ENCODE peak calls at places on chromosomes 6 and 20, in seven cellular contexts. N is 8988T, D is HL-60, R is posterior vena cava, E is heart right ventricle, T is heart left ventricle, M is iPS-NIHi11. X is an unnamed sample.

GRCh38 chr20:44748005-44748370 is 2.3 kb downstream of the KCNK15 start:
- DNase-seq in N (no peak), D (no peak), R (no peak), E (no peak), T (no peak), M (no peak), X (no peak)

GRCh38 chr20:35738410-35739179 is 3.5 kb downstream of the RBM39 start:
- DNase-seq in N (no peak), D (no peak), R (no peak), E (no peak), T (no peak), M (no peak), X (no peak)

GRCh38 chr6:22829070-22829469 is 259.7 kb downstream of the HDGFL1 start:
- DNase-seq in N (no peak), D (no peak), R (no peak), E (no peak), T (no peak), M (no peak), X (no peak)

GRCh38 chr6:151358475-151358874 is 32.9 kb downstream of the ZBTB2 start:
- DNase-seq in N (no peak), D (no peak), R (no peak), E (no peak), T (no peak), M (no peak), X (no peak)

GRCh38 chr6:92810913-92811312 is 608.4 kb downstream of the EPHA7 start:
- DNase-seq in N (no peak), D (peak), R (no peak), E (no peak), T (no peak), M (peak), X (peak)

GRCh38 chr6:111663692-111664564 is 58.2 kb upstream of the TRAF3IP2 start:
- DNase-seq in N (no peak), D (no peak), R (peak), E (peak), T (peak), M (peak), X (peak)

GRCh38 chr6:39941820-39942219 is 7.6 kb upstream of the MOCS1 start:
- DNase-seq in N (no peak), D (no peak), R (no peak), E (no peak), T (no peak), M (no peak), X (no peak)

GRCh38 chr6:30006170-30007131 is 54.6 kb upstream of the POLR1H start:
- DNase-seq in N (no peak), D (no peak), R (peak), E (peak), T (peak), M (peak), X (no peak)

GRCh38 chr6:151891524-151891923 is 84.0 kb downstream of the ESR1 start:
- DNase-seq in N (no peak), D (no peak), R (no peak), E (no peak), T (no peak), M (no peak), X (no peak)

GRCh38 chr6:3260772-3261517 is 2.2 kb downstream of the PSMG4 start:
- DNase-seq in N (no peak), D (no peak), R (no peak), E (no peak), T (no peak), M (no peak), X (peak)

GRCh38 chr6:157989541-157990289 is 8.1 kb downstream of the SYNJ2 start:
- DNase-seq in N (no peak), D (no peak), R (peak), E (peak), T (peak), M (no peak), X (peak)

GRCh38 chr6:17831135-17831534 is 124.4 kb upstream of the NUP153 start:
- DNase-seq in N (no peak), D (no peak), R (no peak), E (peak), T (peak), M (no peak), X (peak)

GRCh38 chr6:168377481-168377850 is 57.9 kb upstream of the DACT2 start:
- DNase-seq in N (no peak), D (no peak), R (peak), E (peak), T (peak), M (no peak), X (no peak)

GRCh38 chr6:121857551-121857950 is 422.1 kb downstream of the GJA1 start:
- DNase-seq in N (no peak), D (no peak), R (no peak), E (no peak), T (no peak), M (no peak), X (peak)

GRCh38 chr20:44331201-44331600 is 5.6 kb upstream of the R3HDML start:
- DNase-seq in N (no peak), D (no peak), R (no peak), E (no peak), T (no peak), M (no peak), X (no peak)

GRCh38 chr6:170067257-170067656 is 223.6 kb downstream of the DLL1 start:
- DNase-seq in N (peak), D (no peak), R (peak), E (peak), T (no peak), M (no peak), X (peak)

GRCh38 chr6:31575335-31575901 is at the start of gene TNF:
- DNase-seq in N (no peak), D (peak), R (peak), E (peak), T (peak), M (no peak), X (no peak)

GRCh38 chr6:131948692-131949614 is 2.2 kb downstream of the CCN2 start:
- DNase-seq in N (no peak), D (no peak), R (peak), E (peak), T (peak), M (no peak), X (peak)

GRCh38 chr6:52663120-52663934 is 7.6 kb upstream of the TMEM14A start:
- DNase-seq in N (no peak), D (peak), R (no peak), E (peak), T (no peak), M (peak), X (peak)

GRCh38 chr20:59560588-59561227 is 43.6 kb upstream of the PHACTR3 start:
- DNase-seq in N (no peak), D (no peak), R (no peak), E (no peak), T (no peak), M (peak), X (peak)

GRCh38 chr20:3786126-3786484 is 435 bp downstream of the CENPB start:
- DNase-seq in N (peak), D (no peak), R (peak), E (peak), T (peak), M (peak), X (peak)

GRCh38 chr6:107957165-107957908 is 671 bp downstream of the SEC63 start:
- DNase-seq in N (peak), D (peak), R (peak), E (peak), T (peak), M (peak), X (peak)

GRCh38 chr6:68139130-68139529 is 496.0 kb upstream of the ADGRB3 start:
- DNase-seq in N (no peak), D (no peak), R (no peak), E (no peak), T (no peak), M (peak), X (no peak)

GRCh38 chr20:36082516-36082915 is 72.0 kb upstream of the EPB41L1 start:
- DNase-seq in N (no peak), D (no peak), R (no peak), E (no peak), T (no peak), M (no peak), X (no peak)

GRCh38 chr20:4483961-4484360 is 237.7 kb upstream of the PRND start:
- DNase-seq in N (no peak), D (no peak), R (no peak), E (no peak), T (no peak), M (no peak), X (no peak)

GRCh38 chr20:47717421-47717820 is 67.9 kb downstream of the SULF2 start:
- DNase-seq in N (no peak), D (no peak), R (no peak), E (no peak), T (no peak), M (no peak), X (no peak)

GRCh38 chr6:75946146-75946831 is 126.2 kb downstream of the IMPG1 start:
- DNase-seq in N (no peak), D (no peak), R (no peak), E (no peak), T (no peak), M (no peak), X (no peak)

GRCh38 chr20:57476073-57476526 is 48.8 kb downstream of the CTCFL start:
- DNase-seq in N (no peak), D (peak), R (peak), E (no peak), T (no peak), M (no peak), X (no peak)

GRCh38 chr6:22231616-22232015 is 65.2 kb downstream of the PRL start:
- DNase-seq in N (no peak), D (no peak), R (no peak), E (no peak), T (no peak), M (no peak), X (no peak)

GRCh38 chr6:34079899-34080298 is 66.0 kb downstream of the GRM4 start:
- DNase-seq in N (no peak), D (no peak), R (no peak), E (no peak), T (no peak), M (no peak), X (no peak)

GRCh38 chr20:5788385-5788895 is 38.2 kb downstream of the SHLD1 start:
- DNase-seq in N (peak), D (peak), R (peak), E (peak), T (peak), M (peak), X (peak)

GRCh38 chr6:44257007-44257752 is at the start of gene SLC35B2:
- DNase-seq in N (no peak), D (peak), R (peak), E (peak), T (peak), M (peak), X (peak)

GRCh38 chr6:144156991-144157390 is 6.7 kb downstream of the STX11 start:
- DNase-seq in N (no peak), D (no peak), R (no peak), E (no peak), T (no peak), M (no peak), X (no peak)

GRCh38 chr20:2760381-2761305 is 39.8 kb downstream of the CPXM1 start:
- DNase-seq in N (no peak), D (no peak), R (no peak), E (no peak), T (no peak), M (no peak), X (no peak)

GRCh38 chr6:84847349-84848160 is 83.2 kb upstream of the TBX18 start:
- DNase-seq in N (no peak), D (no peak), R (no peak), E (no peak), T (no peak), M (no peak), X (peak)

GRCh38 chr6:105795913-105796517 is 290.1 kb upstream of the PRDM1 start:
- DNase-seq in N (no peak), D (no peak), R (no peak), E (no peak), T (no peak), M (no peak), X (no peak)

GRCh38 chr6:117733341-117733740 is 58.1 kb downstream of the NUS1 start:
- DNase-seq in N (no peak), D (no peak), R (no peak), E (no peak), T (no peak), M (no peak), X (no peak)

X was measured in iris pigment epithelial cell.